ENCODE peak calls at places on chromosomes 11 and 22, in ten cellular contexts. K is CD8-positive, alpha-beta T cell; E is Peyer's patch; V is OCI-LY7; A is stimulated activated CD4-positive, alpha-beta T cell treated with anti-CD3 and anti-CD28 coated beads, Interleukin-1b, Interleukin-23, amount 100 ng/mL, for 24 hours; S is epithelial cell of esophagus; Z is mesothelial cell of epicardium; C is lower leg skin; M is spleen; U is thyroid gland. T is an unnamed sample.

GRCh38 chr22:41526802-41527799 is 17.2 kb downstream of the POLR3H start:
- DNase-seq in K (peak), E (peak), V (peak), A (peak), S (peak), Z (no peak), C (no peak), M (peak), U (peak), T (peak)

GRCh38 chr22:50267591-50268390 is 2.4 kb downstream of the MAPK11 start:
- DNase-seq in K (peak), E (peak), V (peak), A (peak), S (peak), Z (peak), C (no peak), M (no peak), U (peak), T (peak)

GRCh38 chr11:117143871-117144476 is at the start of gene PAFAH1B2:
- DNase-seq in K (peak), E (peak), V (peak), A (peak), S (peak), Z (peak), C (peak), M (peak), U (peak), T (peak)

GRCh38 chr11:126917531-126918204 is 82.9 kb downstream of the KIRREL3 start:
- DNase-seq in K (no peak), E (no peak), V (no peak), A (no peak), S (peak), Z (no peak), C (no peak), M (no peak), U (no peak), T (no peak)

GRCh38 chr11:129291556-129291955 is 84.1 kb upstream of the BARX2 start:
- DNase-seq in K (no peak), E (no peak), V (no peak), A (no peak), S (no peak), Z (no peak), C (no peak), M (no peak), U (no peak), T (no peak)

GRCh38 chr11:72869845-72870244 is 55.6 kb downstream of the ATG16L2 start:
- DNase-seq in K (no peak), E (no peak), V (no peak), A (no peak), S (no peak), Z (no peak), C (no peak), M (no peak), U (no peak), T (no peak)

GRCh38 chr11:70399681-70400112 is 1.4 kb downstream of the CTTN start:
- DNase-seq in K (no peak), E (peak), V (no peak), A (no peak), S (peak), Z (peak), C (peak), M (no peak), U (peak), T (peak)

GRCh38 chr11:89125298-89125697 is 52.4 kb upstream of the TYR start:
- DNase-seq in K (no peak), E (no peak), V (no peak), A (no peak), S (no peak), Z (no peak), C (no peak), M (no peak), U (no peak), T (no peak)

GRCh38 chr11:110026823-110027626 is 66.2 kb upstream of the ZC3H12C start:
- DNase-seq in K (no peak), E (no peak), V (peak), A (no peak), S (no peak), Z (no peak), C (no peak), M (no peak), U (peak), T (no peak)

GRCh38 chr11:31967404-31967950 is 123.4 kb upstream of the RCN1 start:
- DNase-seq in K (no peak), E (no peak), V (no peak), A (no peak), S (no peak), Z (no peak), C (no peak), M (no peak), U (no peak), T (no peak)

GRCh38 chr22:49005557-49005956 is 822.1 kb downstream of the BRD1 start:
- DNase-seq in K (no peak), E (no peak), V (no peak), A (no peak), S (no peak), Z (peak), C (no peak), M (peak), U (no peak), T (no peak)

GRCh38 chr11:88475991-88476418 is 138.5 kb upstream of the CTSC start:
- DNase-seq in K (no peak), E (no peak), V (no peak), A (no peak), S (peak), Z (no peak), C (no peak), M (no peak), U (no peak), T (no peak)

GRCh38 chr22:48841881-48842582 is 985.6 kb downstream of the BRD1 start:
- DNase-seq in K (no peak), E (no peak), V (no peak), A (no peak), S (no peak), Z (no peak), C (no peak), M (no peak), U (no peak), T (no peak)

GRCh38 chr11:61498767-61499341 is 9.7 kb upstream of the LRRC10B start:
- DNase-seq in K (no peak), E (no peak), V (no peak), A (no peak), S (no peak), Z (no peak), C (no peak), M (no peak), U (no peak), T (no peak)

GRCh38 chr22:29702931-29703594 is 16.7 kb upstream of the CABP7 start:
- DNase-seq in K (no peak), E (no peak), V (peak), A (no peak), S (no peak), Z (no peak), C (no peak), M (no peak), U (peak), T (no peak)

GRCh38 chr11:76077575-76078150 is 128.6 kb downstream of the WNT11 start:
- DNase-seq in K (no peak), E (no peak), V (peak), A (no peak), S (no peak), Z (no peak), C (no peak), M (no peak), U (no peak), T (no peak)

GRCh38 chr11:107017433-107018227 is 646 bp downstream of the GUCY1A2 start:
- DNase-seq in K (no peak), E (no peak), V (no peak), A (no peak), S (peak), Z (peak), C (peak), M (peak), U (peak), T (no peak)

GRCh38 chr11:33329705-33330329 is 72.6 kb downstream of the HIPK3 start:
- DNase-seq in K (peak), E (peak), V (peak), A (no peak), S (peak), Z (no peak), C (no peak), M (no peak), U (peak), T (no peak)

GRCh38 chr11:1878134-1879031 is 13.3 kb downstream of the PRR33 start:
- DNase-seq in K (no peak), E (peak), V (no peak), A (no peak), S (no peak), Z (no peak), C (peak), M (peak), U (no peak), T (no peak)

GRCh38 chr11:116927163-116927772 is 89.8 kb upstream of the APOA1 start:
- DNase-seq in K (peak), E (peak), V (peak), A (peak), S (peak), Z (no peak), C (no peak), M (no peak), U (no peak), T (no peak)

GRCh38 chr22:33579448-33580093 is 340.7 kb downstream of the LARGE1 start:
- DNase-seq in K (peak), E (peak), V (peak), A (peak), S (peak), Z (peak), C (peak), M (no peak), U (peak), T (peak)

GRCh38 chr11:63277345-63277943 is 34.0 kb upstream of the SLC22A25 start:
- DNase-seq in K (no peak), E (no peak), V (peak), A (no peak), S (peak), Z (no peak), C (no peak), M (no peak), U (no peak), T (no peak)

GRCh38 chr11:70883323-70883940 is 368.9 kb downstream of the SHANK2 start:
- DNase-seq in K (no peak), E (no peak), V (no peak), A (no peak), S (no peak), Z (no peak), C (no peak), M (no peak), U (no peak), T (no peak)

GRCh38 chr11:96122601-96123044 is 198.7 kb upstream of the MTMR2 start:
- DNase-seq in K (no peak), E (no peak), V (no peak), A (no peak), S (peak), Z (no peak), C (no peak), M (no peak), U (no peak), T (no peak)

GRCh38 chr11:48134221-48134922 is 82.2 kb upstream of the OR4B1 start:
- DNase-seq in K (no peak), E (no peak), V (no peak), A (no peak), S (no peak), Z (no peak), C (peak), M (no peak), U (no peak), T (no peak)

GRCh38 chr11:64146036-64146943 is 19.6 kb downstream of the MACROD1 start:
- DNase-seq in K (peak), E (peak), V (peak), A (peak), S (peak), Z (no peak), C (no peak), M (peak), U (peak), T (peak)

GRCh38 chr11:68141247-68142027 is 20.2 kb upstream of the CHKA start:
- DNase-seq in K (no peak), E (no peak), V (no peak), A (no peak), S (no peak), Z (no peak), C (no peak), M (no peak), U (no peak), T (no peak)

GRCh38 chr11:57566035-57566504 is 1.4 kb downstream of the UBE2L6 start:
- DNase-seq in K (peak), E (peak), V (peak), A (no peak), S (peak), Z (no peak), C (no peak), M (no peak), U (peak), T (no peak)

GRCh38 chr22:36659762-36660509 is 43.6 kb downstream of the CACNG2 start:
- DNase-seq in K (peak), E (peak), V (no peak), A (peak), S (peak), Z (peak), C (peak), M (peak), U (peak), T (no peak)

GRCh38 chr22:46584081-46584903 is 35.9 kb upstream of the GRAMD4 start:
- DNase-seq in K (no peak), E (no peak), V (no peak), A (no peak), S (peak), Z (no peak), C (no peak), M (peak), U (no peak), T (peak)

GRCh38 chr22:27850000-27850465 is 48.5 kb upstream of the MN1 start:
- DNase-seq in K (no peak), E (no peak), V (no peak), A (no peak), S (no peak), Z (no peak), C (no peak), M (no peak), U (peak), T (no peak)

GRCh38 chr22:46931414-46931813 is 169.0 kb downstream of the TBC1D22A start:
- DNase-seq in K (no peak), E (no peak), V (no peak), A (no peak), S (peak), Z (no peak), C (peak), M (no peak), U (peak), T (peak)

GRCh38 chr11:57751676-57752253 is at the start of gene BTBD18:
- DNase-seq in K (no peak), E (peak), V (peak), A (no peak), S (peak), Z (no peak), C (no peak), M (no peak), U (peak), T (no peak)

GRCh38 chr11:14306481-14306880 is 52.5 kb downstream of the RRAS2 start:
- DNase-seq in K (no peak), E (no peak), V (no peak), A (no peak), S (no peak), Z (no peak), C (no peak), M (no peak), U (no peak), T (no peak)

GRCh38 chr11:72972541-72973128 is 158.4 kb downstream of the ATG16L2 start:
- DNase-seq in K (no peak), E (no peak), V (no peak), A (no peak), S (no peak), Z (no peak), C (no peak), M (no peak), U (no peak), T (no peak)

GRCh38 chr11:66996609-66997273 is 21.6 kb downstream of the C11orf86 start:
- DNase-seq in K (no peak), E (no peak), V (no peak), A (no peak), S (no peak), Z (no peak), C (no peak), M (no peak), U (no peak), T (no peak)

GRCh38 chr22:45376703-45377102 is 36.7 kb downstream of the SMC1B start:
- DNase-seq in K (no peak), E (peak), V (no peak), A (no peak), S (peak), Z (no peak), C (peak), M (no peak), U (peak), T (no peak)

GRCh38 chr11:90134420-90135003 is at the start of gene NAALAD2:
- DNase-seq in K (no peak), E (peak), V (no peak), A (no peak), S (peak), Z (peak), C (peak), M (peak), U (peak), T (peak)

GRCh38 chr11:4511267-4511666 is 28.8 kb downstream of the OR52K1 start:
- DNase-seq in K (no peak), E (no peak), V (no peak), A (no peak), S (no peak), Z (no peak), C (no peak), M (no peak), U (no peak), T (no peak)

GRCh38 chr22:22316589-22316988 is 72.0 kb downstream of the VPREB1 start:
- DNase-seq in K (no peak), E (no peak), V (no peak), A (no peak), S (no peak), Z (no peak), C (no peak), M (no peak), U (no peak), T (no peak)